ENCODE peak calls at places on chromosomes 3 and 15, in four cellular contexts. One of them, this sample, is unnamed. For H3K4me1, the result is how much of the 10 kb centered on the place peaks cover.

GRCh38 chr3:120622870-120623718 is 27.0 kb downstream of the NDUFB4 start:
- DNase-seq in esophagus muscularis mucosa: no peak
- DNase-seq in stomach: no peak
- DNase-seq in breast epithelium: no peak
- DNase-seq in this sample: no peak

GRCh38 chr3:131630812-131631211 is 128.0 kb upstream of the MRPL3 start:
- DNase-seq in esophagus muscularis mucosa: no peak
- DNase-seq in stomach: no peak
- DNase-seq in breast epithelium: no peak
- DNase-seq in this sample: no peak

GRCh38 chr3:135973846-135974245 is 8.3 kb downstream of the PPP2R3A start:
- DNase-seq in esophagus muscularis mucosa: no peak
- DNase-seq in stomach: no peak
- DNase-seq in breast epithelium: no peak
- DNase-seq in this sample: no peak

GRCh38 chr15:63491116-63491817 is 13.1 kb upstream of the USP3 start:
- DNase-seq in esophagus muscularis mucosa: no peak
- DNase-seq in stomach: no peak
- DNase-seq in breast epithelium: no peak
- DNase-seq in this sample: no peak

GRCh38 chr3:141401095-141401494 is 32.8 kb downstream of the ZBTB38 start:
- DNase-seq in esophagus muscularis mucosa: no peak
- DNase-seq in stomach: no peak
- DNase-seq in breast epithelium: no peak
- DNase-seq in this sample: no peak

GRCh38 chr3:167394003-167394402 is 13.9 kb upstream of the ZBBX start:
- DNase-seq in esophagus muscularis mucosa: no peak
- DNase-seq in stomach: no peak
- DNase-seq in breast epithelium: no peak
- DNase-seq in this sample: no peak

GRCh38 chr15:70140543-70141375 is 43.0 kb upstream of the TLE3 start:
- DNase-seq in esophagus muscularis mucosa: no peak
- DNase-seq in stomach: peak
- DNase-seq in breast epithelium: no peak
- DNase-seq in this sample: no peak

GRCh38 chr15:75669191-75669878 is 21.6 kb downstream of the SNX33 start:
- DNase-seq in esophagus muscularis mucosa: no peak
- DNase-seq in stomach: peak
- DNase-seq in breast epithelium: peak
- DNase-seq in this sample: no peak

GRCh38 chr3:32111560-32111959 is 5.1 kb downstream of the GPD1L start:
- DNase-seq in esophagus muscularis mucosa: no peak
- DNase-seq in stomach: no peak
- DNase-seq in breast epithelium: no peak
- DNase-seq in this sample: no peak

GRCh38 chr3:101292027-101292426 is 28.3 kb downstream of the IMPG2 start:
- DNase-seq in esophagus muscularis mucosa: no peak
- DNase-seq in stomach: no peak
- DNase-seq in breast epithelium: no peak
- DNase-seq in this sample: no peak

GRCh38 chr3:53255360-53255774 is 455 bp downstream of the TKT start:
- DNase-seq in esophagus muscularis mucosa: no peak
- DNase-seq in stomach: peak
- DNase-seq in breast epithelium: no peak
- DNase-seq in this sample: no peak

GRCh38 chr3:139937674-139938279 is 2.8 kb downstream of the CLSTN2 start:
- DNase-seq in esophagus muscularis mucosa: peak
- DNase-seq in stomach: peak
- DNase-seq in breast epithelium: no peak
- DNase-seq in this sample: no peak

GRCh38 chr3:13277130-13277783 is 142.9 kb downstream of the NUP210 start:
- DNase-seq in esophagus muscularis mucosa: no peak
- DNase-seq in stomach: no peak
- DNase-seq in breast epithelium: peak
- DNase-seq in this sample: no peak

GRCh38 chr15:40103864-40104271 is 4.8 kb downstream of the BMF start:
- DNase-seq in esophagus muscularis mucosa: no peak
- DNase-seq in stomach: no peak
- DNase-seq in breast epithelium: no peak
- DNase-seq in this sample: no peak

GRCh38 chr15:40106203-40107161 is 2.2 kb downstream of the BMF start:
- DNase-seq in esophagus muscularis mucosa: no peak
- DNase-seq in stomach: peak
- DNase-seq in breast epithelium: peak
- DNase-seq in this sample: peak

GRCh38 chr15:40104296-40104864 is 4.3 kb downstream of the BMF start:
- DNase-seq in esophagus muscularis mucosa: no peak
- DNase-seq in stomach: no peak
- DNase-seq in breast epithelium: no peak
- DNase-seq in this sample: no peak

GRCh38 chr15:40105517-40106202 is 3.0 kb downstream of the BMF start:
- DNase-seq in esophagus muscularis mucosa: no peak
- DNase-seq in stomach: no peak
- DNase-seq in breast epithelium: no peak
- DNase-seq in this sample: no peak

DNA sequence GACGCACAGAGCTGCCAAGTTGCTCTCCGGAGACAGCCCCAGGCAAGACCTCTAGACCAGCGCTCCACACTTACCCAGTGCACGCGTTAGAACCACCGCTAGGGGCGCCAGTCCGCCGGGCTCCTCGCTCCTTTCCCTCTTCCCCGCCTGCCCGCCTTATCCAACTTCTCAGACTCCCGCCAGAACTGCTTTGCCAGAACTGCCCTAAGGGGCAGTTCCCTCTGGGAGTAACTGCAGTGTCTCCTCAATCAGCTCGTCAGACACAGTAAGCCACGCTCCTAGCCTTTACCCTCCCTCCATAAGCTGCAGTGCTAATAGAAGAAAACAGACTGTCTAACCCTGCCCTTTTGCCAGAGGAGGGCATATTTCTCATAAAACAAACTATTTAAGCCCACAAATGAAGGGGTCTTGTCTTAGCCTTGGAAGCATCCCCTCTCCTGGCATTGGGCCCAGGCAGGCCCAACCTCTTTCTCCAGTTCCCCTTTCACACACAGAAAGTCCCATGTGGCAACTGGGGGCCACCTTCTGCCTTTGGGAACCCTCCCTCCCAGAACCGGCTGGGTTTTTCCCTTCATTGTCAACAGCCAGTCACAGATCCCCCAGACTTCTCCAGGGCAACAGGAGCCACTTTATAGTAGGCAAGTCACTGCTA is 3.7 kb downstream of the BMF start:
- DNase-seq in esophagus muscularis mucosa: peak
- DNase-seq in stomach: peak
- DNase-seq in breast epithelium: peak
- DNase-seq in this sample: peak
- TF ChIP-seq POLR2AphosphoS5 in esophagus muscularis mucosa: peak
- TF ChIP-seq POLR2AphosphoS5 in stomach: peak
- TF ChIP-seq POLR2AphosphoS5 in breast epithelium: peak
- TF ChIP-seq POLR2AphosphoS5 in this sample: no peak

GRCh38 chr3:128426128-128426921 is 40.4 kb downstream of the DNAJB8 start:
- DNase-seq in esophagus muscularis mucosa: no peak
- DNase-seq in stomach: peak
- DNase-seq in breast epithelium: no peak
- DNase-seq in this sample: peak

GRCh38 chr3:128424508-128425069 is 42.1 kb downstream of the DNAJB8 start:
- DNase-seq in esophagus muscularis mucosa: no peak
- DNase-seq in stomach: no peak
- DNase-seq in breast epithelium: no peak
- DNase-seq in this sample: peak

GRCh38 chr3:128425846-128426127 is 40.9 kb downstream of the DNAJB8 start:
- DNase-seq in esophagus muscularis mucosa: no peak
- DNase-seq in stomach: no peak
- DNase-seq in breast epithelium: no peak
- DNase-seq in this sample: no peak

GRCh38 chr3:128423525-128424147 is 43.1 kb downstream of the DNAJB8 start:
- DNase-seq in esophagus muscularis mucosa: no peak
- DNase-seq in stomach: no peak
- DNase-seq in breast epithelium: no peak
- DNase-seq in this sample: peak

DNA sequence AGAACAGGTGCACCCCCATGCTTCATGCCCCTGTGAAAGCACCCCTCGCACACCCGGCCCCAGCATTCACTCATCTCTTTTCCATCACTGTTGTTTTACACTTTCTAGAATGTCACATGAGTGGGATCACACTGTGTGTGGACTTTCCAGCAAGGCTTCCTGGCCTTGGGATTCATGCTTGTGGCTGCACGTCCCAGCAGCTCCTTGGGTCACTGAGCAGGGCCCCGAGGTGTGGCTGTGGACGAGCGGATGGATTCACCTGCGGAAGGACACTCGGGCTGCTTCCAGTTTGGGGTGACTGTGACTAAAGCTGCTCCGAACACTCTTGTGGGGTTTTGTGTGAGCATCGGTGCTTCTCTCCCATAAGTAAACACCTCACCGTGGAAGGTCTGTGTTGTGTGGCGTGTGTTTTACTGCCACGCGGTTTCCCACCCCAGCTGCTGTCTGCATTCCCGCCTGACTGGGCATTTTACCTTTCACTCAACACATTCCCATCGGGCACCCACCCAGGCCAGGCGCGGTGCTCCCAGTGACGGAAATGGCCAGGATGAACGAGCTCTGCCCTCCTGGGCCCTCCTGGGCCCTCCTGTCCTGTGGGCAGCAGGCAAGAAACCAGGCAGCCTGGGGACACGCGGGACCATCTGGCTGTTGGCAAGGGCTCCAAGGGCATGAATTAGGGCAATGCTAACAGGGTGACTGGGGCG is 41.4 kb downstream of the DNAJB8 start:
- DNase-seq in esophagus muscularis mucosa: no peak
- DNase-seq in stomach: no peak
- DNase-seq in breast epithelium: no peak
- DNase-seq in this sample: no peak
- H3K4me1 ChIP-seq in esophagus muscularis mucosa: under half
- H3K4me1 ChIP-seq in stomach: under half
- H3K4me1 ChIP-seq in breast epithelium: under half
- H3K4me1 ChIP-seq in this sample: under half

GRCh38 chr3:188256764-188257163 is 102.8 kb downstream of the LPP start:
- DNase-seq in esophagus muscularis mucosa: no peak
- DNase-seq in stomach: no peak
- DNase-seq in breast epithelium: no peak
- DNase-seq in this sample: no peak

GRCh38 chr3:188259191-188259590 is 105.2 kb downstream of the LPP start:
- DNase-seq in esophagus muscularis mucosa: no peak
- DNase-seq in stomach: no peak
- DNase-seq in breast epithelium: no peak
- DNase-seq in this sample: no peak

GRCh38 chr3:188255190-188255589 is 101.2 kb downstream of the LPP start:
- DNase-seq in esophagus muscularis mucosa: no peak
- DNase-seq in stomach: no peak
- DNase-seq in breast epithelium: no peak
- DNase-seq in this sample: no peak

GRCh38 chr3:188259611-188260010 is 105.7 kb downstream of the LPP start:
- DNase-seq in esophagus muscularis mucosa: no peak
- DNase-seq in stomach: no peak
- DNase-seq in breast epithelium: no peak
- DNase-seq in this sample: no peak

GRCh38 chr3:188257384-188257961 is 103.5 kb downstream of the LPP start:
- DNase-seq in esophagus muscularis mucosa: no peak
- DNase-seq in stomach: no peak
- DNase-seq in breast epithelium: no peak
- DNase-seq in this sample: no peak
- TF ChIP-seq POLR2AphosphoS5 in esophagus muscularis mucosa: no peak
- TF ChIP-seq POLR2AphosphoS5 in stomach: peak
- TF ChIP-seq POLR2AphosphoS5 in breast epithelium: no peak
- TF ChIP-seq POLR2AphosphoS5 in this sample: no peak

GRCh38 chr3:114005406-114005987 is 50.8 kb downstream of the CCDC191 start:
- DNase-seq in esophagus muscularis mucosa: no peak
- DNase-seq in stomach: no peak
- DNase-seq in breast epithelium: no peak
- DNase-seq in this sample: no peak
- H3K4me1 ChIP-seq in esophagus muscularis mucosa: under half
- H3K4me1 ChIP-seq in stomach: under half
- H3K4me1 ChIP-seq in breast epithelium: under half
- H3K4me1 ChIP-seq in this sample: under half

GRCh38 chr3:71784201-71784913 is 591 bp downstream of the PROK2 start:
- DNase-seq in esophagus muscularis mucosa: peak
- DNase-seq in stomach: no peak
- DNase-seq in breast epithelium: no peak
- DNase-seq in this sample: no peak

GRCh38 chr3:71778353-71778752 is 6.6 kb downstream of the PROK2 start:
- DNase-seq in esophagus muscularis mucosa: no peak
- DNase-seq in stomach: no peak
- DNase-seq in breast epithelium: no peak
- DNase-seq in this sample: no peak

GRCh38 chr3:71779674-71780377 is 5.1 kb downstream of the PROK2 start:
- DNase-seq in esophagus muscularis mucosa: peak
- DNase-seq in stomach: no peak
- DNase-seq in breast epithelium: no peak
- DNase-seq in this sample: no peak

GRCh38 chr3:71776543-71776942 is 8.4 kb downstream of the PROK2 start:
- DNase-seq in esophagus muscularis mucosa: peak
- DNase-seq in stomach: no peak
- DNase-seq in breast epithelium: no peak
- DNase-seq in this sample: no peak

GRCh38 chr3:71780430-71780829 is 4.5 kb downstream of the PROK2 start:
- DNase-seq in esophagus muscularis mucosa: peak
- DNase-seq in stomach: no peak
- DNase-seq in breast epithelium: no peak
- DNase-seq in this sample: no peak
- TF ChIP-seq POLR2AphosphoS5 in esophagus muscularis mucosa: no peak
- TF ChIP-seq POLR2AphosphoS5 in stomach: no peak
- TF ChIP-seq POLR2AphosphoS5 in breast epithelium: no peak
- TF ChIP-seq POLR2AphosphoS5 in this sample: no peak

DNA sequence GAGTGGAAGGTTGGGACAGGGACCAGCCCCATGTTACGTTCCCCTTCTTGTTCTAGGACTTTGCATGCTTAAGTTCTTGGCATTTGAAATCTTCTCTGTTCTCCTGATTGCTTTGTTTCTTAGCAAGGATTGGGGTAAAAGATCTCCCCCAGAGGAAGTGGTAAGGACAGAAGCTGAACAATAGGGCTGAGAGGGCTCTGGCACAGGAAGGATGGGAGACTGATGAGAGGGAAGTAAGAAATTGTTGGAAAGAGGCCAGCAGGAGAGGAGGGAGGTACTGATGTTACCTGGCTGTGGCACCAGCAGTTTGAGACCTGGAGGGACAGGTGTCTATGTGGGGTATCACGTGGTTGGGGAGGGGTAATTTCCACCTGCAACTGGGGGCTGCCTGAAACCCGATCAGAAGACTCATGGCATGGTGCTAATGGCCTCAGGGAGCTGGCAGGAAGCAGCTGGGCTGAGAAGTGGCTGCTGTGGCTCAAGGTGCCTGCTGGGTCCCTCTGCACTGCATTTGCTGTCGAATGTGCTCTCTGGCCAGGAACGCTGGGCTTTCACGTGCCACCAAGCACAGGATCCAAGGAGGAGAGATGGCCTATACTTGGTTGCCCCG is 108.4 kb downstream of the LSM3 start:
- DNase-seq in esophagus muscularis mucosa: no peak
- DNase-seq in stomach: no peak
- DNase-seq in breast epithelium: no peak
- DNase-seq in this sample: no peak
- H3K4me1 ChIP-seq in esophagus muscularis mucosa: under half
- H3K4me1 ChIP-seq in stomach: under half
- H3K4me1 ChIP-seq in breast epithelium: under half
- H3K4me1 ChIP-seq in this sample: under half

GRCh38 chr15:48143856-48144255 is 23.1 kb downstream of the SLC24A5 start:
- DNase-seq in esophagus muscularis mucosa: no peak
- DNase-seq in stomach: no peak
- DNase-seq in breast epithelium: no peak
- DNase-seq in this sample: no peak
- TF ChIP-seq POLR2AphosphoS5 in esophagus muscularis mucosa: no peak
- TF ChIP-seq POLR2AphosphoS5 in stomach: no peak
- TF ChIP-seq POLR2AphosphoS5 in breast epithelium: no peak
- TF ChIP-seq POLR2AphosphoS5 in this sample: no peak

GRCh38 chr15:98745650-98746374 is 97.5 kb downstream of the IGF1R start:
- DNase-seq in esophagus muscularis mucosa: no peak
- DNase-seq in stomach: no peak
- DNase-seq in breast epithelium: no peak
- DNase-seq in this sample: no peak
- H3K4me1 ChIP-seq in esophagus muscularis mucosa: under half
- H3K4me1 ChIP-seq in stomach: half or more
- H3K4me1 ChIP-seq in breast epithelium: under half
- H3K4me1 ChIP-seq in this sample: under half

This sample was measured in upper lobe of left lung.